ENCODE peak calls at places on chromosomes 16 and 17, in eight cellular contexts. B, H, U, L, D, W, T and A are unnamed samples.

GRCh38 chr17:5680766-5681165 is 96.5 kb upstream of the NLRP1 start:
- DNase-seq in B (no peak), H (no peak), U (no peak), L (no peak), D (no peak), W (no peak), T (no peak), A (no peak)

GRCh38 chr16:19284207-19284606 is 1.3 kb upstream of the CLEC19A start:
- DNase-seq in B (peak; percentile 39), H (no peak), U (peak; percentile 76), L (peak; percentile 26), D (no peak), W (no peak), T (no peak), A (no peak)

GRCh38 chr17:64162575-64162974 is 32.6 kb upstream of the ERN1 start:
- DNase-seq in B (no peak), H (no peak), U (no peak), L (no peak), D (no peak), W (no peak), T (no peak), A (no peak)

GRCh38 chr17:72563952-72564351 is 443.1 kb downstream of the SOX9 start:
- DNase-seq in B (no peak), H (no peak), U (no peak), L (no peak), D (no peak), W (no peak), T (no peak), A (no peak)

GRCh38 chr17:42891539-42892152 is 9.0 kb upstream of the G6PC1 start:
- DNase-seq in B (no peak), H (no peak), U (peak; percentile 11), L (no peak), D (peak; percentile 89), W (no peak), T (no peak), A (no peak)

GRCh38 chr17:64466019-64466735 is 17.3 kb downstream of the MILR1 start:
- DNase-seq in B (no peak), H (no peak), U (no peak), L (no peak), D (no peak), W (no peak), T (no peak), A (no peak)

GRCh38 chr16:674968-675883 is at the start of gene RHBDL1:
- DNase-seq in B (no peak), H (no peak), U (peak; percentile 51), L (peak; percentile 29), D (peak; percentile 89), W (no peak), T (no peak), A (no peak)

GRCh38 chr16:89407282-89407924 is 83.0 kb downstream of the ANKRD11 start:
- DNase-seq in B (no peak), H (no peak), U (no peak), L (no peak), D (no peak), W (no peak), T (no peak), A (no peak)

GRCh38 chr17:30530346-30531025 is 53.3 kb downstream of the GOSR1 start:
- DNase-seq in B (no peak), H (no peak), U (no peak), L (no peak), D (no peak), W (no peak), T (no peak), A (no peak)

GRCh38 chr16:61829631-61830030 is 206.6 kb downstream of the CDH8 start:
- DNase-seq in B (no peak), H (no peak), U (no peak), L (no peak), D (no peak), W (no peak), T (no peak), A (no peak)

GRCh38 chr17:17051791-17052461 is 9.7 kb downstream of the MPRIP start:
- DNase-seq in B (no peak), H (no peak), U (no peak), L (no peak), D (peak; percentile 38), W (no peak), T (no peak), A (no peak)

GRCh38 chr17:78716814-78717393 is 65.2 kb downstream of the CYTH1 start:
- DNase-seq in B (no peak), H (no peak), U (peak; percentile 92), L (peak; percentile 85), D (peak; percentile 52), W (peak; percentile 43), T (no peak), A (no peak)

GRCh38 chr17:76531501-76532038 is 5.9 kb downstream of the CYGB start:
- DNase-seq in B (no peak), H (no peak), U (no peak), L (no peak), D (no peak), W (no peak), T (no peak), A (no peak)

GRCh38 chr17:82475458-82475857 is 16.9 kb downstream of the NARF start:
- DNase-seq in B (no peak), H (no peak), U (no peak), L (no peak), D (no peak), W (no peak), T (no peak), A (no peak)

GRCh38 chr16:1791256-1791942 is 2.1 kb downstream of the IGFALS start:
- DNase-seq in B (no peak), H (no peak), U (no peak), L (no peak), D (peak; percentile 43), W (no peak), T (no peak), A (no peak)

GRCh38 chr17:27494192-27495091 is 38.2 kb downstream of the KSR1 start:
- DNase-seq in B (peak; percentile 33), H (no peak), U (peak; percentile 50), L (no peak), D (peak; percentile 84), W (no peak), T (no peak), A (no peak)

GRCh38 chr16:79076039-79076767 is 524.3 kb downstream of the MAF start:
- DNase-seq in B (no peak), H (no peak), U (no peak), L (no peak), D (no peak), W (no peak), T (no peak), A (no peak)

GRCh38 chr16:85583491-85584181 is 29.5 kb upstream of the GSE1 start:
- DNase-seq in B (no peak), H (no peak), U (no peak), L (no peak), D (no peak), W (no peak), T (no peak), A (no peak)

GRCh38 chr17:4560837-4561241 is 462 bp upstream of the GGT6 start:
- DNase-seq in B (no peak), H (no peak), U (no peak), L (no peak), D (peak; percentile 83), W (no peak), T (no peak), A (no peak)

GRCh38 chr17:6924121-6924676 is 71.7 kb upstream of the ALOX12 start:
- DNase-seq in B (no peak), H (no peak), U (no peak), L (no peak), D (no peak), W (no peak), T (no peak), A (no peak)